ENCODE peak calls at places on chromosomes 2 and 18, in five cellular contexts. U is A549, T is NCI-H1417, N is activated T-cell treated with anti-CD3 and anti-CD28 coated beads for 1 hour, W is left colon. A is an unnamed sample.

GRCh38 chr2:71603311-71603794 is 150.0 kb downstream of the DYSF start:
- DNase-seq in U (no peak), T (no peak), N (no peak), W (no peak), A (no peak)

GRCh38 chr2:18559941-18560796 is at the start of gene RDH14:
- DNase-seq in U (peak), T (peak), N (peak), W (peak), A (peak)

GRCh38 chr2:140506606-140507005 is 1624.2 kb downstream of the LRP1B start:
- DNase-seq in U (no peak), T (no peak), N (no peak), W (no peak), A (no peak)

GRCh38 chr18:24118750-24119577 is 19.9 kb upstream of the CABYR start:
- DNase-seq in U (peak), T (peak), N (peak), W (peak), A (peak)

GRCh38 chr2:28436525-28437051 is 43.9 kb downstream of the FOSL2 start:
- DNase-seq in U (no peak), T (no peak), N (no peak), W (peak), A (no peak)

GRCh38 chr2:86213699-86214502 is 14.6 kb downstream of the MRPL35 start:
- DNase-seq in U (no peak), T (no peak), N (no peak), W (no peak), A (no peak)

GRCh38 chr18:68507781-68508180 is 207.1 kb downstream of the TMX3 start:
- DNase-seq in U (no peak), T (no peak), N (no peak), W (no peak), A (no peak)

GRCh38 chr2:28333606-28334526 is 58.8 kb upstream of the FOSL2 start:
- DNase-seq in U (no peak), T (no peak), N (no peak), W (no peak), A (no peak)

GRCh38 chr18:543447-543846 is 36.7 kb upstream of the CETN1 start:
- DNase-seq in U (no peak), T (no peak), N (no peak), W (no peak), A (no peak)

GRCh38 chr2:200121931-200122330 is 166.5 kb downstream of the MAIP1 start:
- DNase-seq in U (no peak), T (no peak), N (no peak), W (no peak), A (no peak)

GRCh38 chr2:120442541-120442922 is 96.6 kb downstream of the INHBB start:
- DNase-seq in U (no peak), T (no peak), N (no peak), W (no peak), A (no peak)

GRCh38 chr2:129092871-129093385 is 774.3 kb upstream of the HS6ST1 start:
- DNase-seq in U (no peak), T (peak), N (no peak), W (no peak), A (no peak)

GRCh38 chr2:127176371-127177311 is 43.5 kb downstream of the CYP27C1 start:
- DNase-seq in U (no peak), T (no peak), N (no peak), W (peak), A (no peak)

GRCh38 chr18:77068321-77068841 is 64.2 kb downstream of the MBP start:
- DNase-seq in U (no peak), T (no peak), N (no peak), W (no peak), A (no peak)

GRCh38 chr2:69559696-69560482 is 83.7 kb downstream of the AAK1 start:
- DNase-seq in U (peak), T (peak), N (no peak), W (no peak), A (no peak)

GRCh38 chr2:239187464-239188253 is 213.2 kb downstream of the HDAC4 start:
- DNase-seq in U (no peak), T (no peak), N (no peak), W (peak), A (no peak)

GRCh38 chr2:102660574-102660973 is 41.2 kb downstream of the SLC9A2 start:
- DNase-seq in U (no peak), T (no peak), N (no peak), W (no peak), A (no peak)

GRCh38 chr2:201344663-201345366 is 12.3 kb downstream of the FLACC1 start:
- DNase-seq in U (no peak), T (no peak), N (no peak), W (no peak), A (no peak)

GRCh38 chr2:120908314-120908975 is 172.8 kb downstream of the GLI2 start:
- DNase-seq in U (no peak), T (no peak), N (no peak), W (no peak), A (no peak)

GRCh38 chr2:33372940-33373553 is 103.4 kb upstream of the RASGRP3 start:
- DNase-seq in U (peak), T (peak), N (no peak), W (no peak), A (no peak)

GRCh38 chr2:207863345-207863744 is 93.6 kb upstream of the FZD5 start:
- DNase-seq in U (no peak), T (no peak), N (no peak), W (no peak), A (no peak)

GRCh38 chr2:26721267-26722032 is 28.9 kb downstream of the KCNK3 start:
- DNase-seq in U (peak), T (peak), N (no peak), W (peak), A (peak)

GRCh38 chr2:205352593-205352992 is 329.7 kb upstream of the NRP2 start:
- DNase-seq in U (no peak), T (no peak), N (no peak), W (no peak), A (no peak)

GRCh38 chr2:108139521-108139920 is 100.2 kb upstream of the SULT1C3 start:
- DNase-seq in U (no peak), T (no peak), N (no peak), W (no peak), A (no peak)

GRCh38 chr2:183248866-183249567 is 124.8 kb downstream of the NUP35 start:
- DNase-seq in U (peak), T (peak), N (no peak), W (no peak), A (no peak)

GRCh38 chr2:24886640-24887324 is 33.3 kb downstream of the ADCY3 start:
- DNase-seq in U (no peak), T (no peak), N (no peak), W (no peak), A (no peak)

GRCh38 chr2:120312861-120313694 is 32.9 kb upstream of the INHBB start:
- DNase-seq in U (peak), T (peak), N (peak), W (peak), A (peak)

GRCh38 chr2:47293967-47294366 is 109.0 kb upstream of the MSH2 start:
- DNase-seq in U (no peak), T (no peak), N (no peak), W (peak), A (no peak)

GRCh38 chr2:8513601-8514273 is 168.1 kb upstream of the ID2 start:
- DNase-seq in U (no peak), T (no peak), N (no peak), W (no peak), A (no peak)

GRCh38 chr2:160241251-160242137 is 41.4 kb upstream of the ITGB6 start:
- DNase-seq in U (peak), T (no peak), N (no peak), W (peak), A (peak)

GRCh38 chr2:24766609-24767008 is 26.6 kb downstream of the PTRHD1 start:
- DNase-seq in U (no peak), T (no peak), N (no peak), W (no peak), A (no peak)

GRCh38 chr2:31729442-31730092 is 148.8 kb upstream of the SRD5A2 start:
- DNase-seq in U (peak), T (peak), N (no peak), W (no peak), A (no peak)

GRCh38 chr2:109637749-109638570 is 23.8 kb downstream of the SOWAHC start:
- DNase-seq in U (no peak), T (no peak), N (no peak), W (no peak), A (no peak)

GRCh38 chr2:155310589-155310988 is 612.1 kb downstream of the KCNJ3 start:
- DNase-seq in U (peak), T (peak), N (no peak), W (no peak), A (no peak)

GRCh38 chr18:833197-833596 is 21.2 kb upstream of the YES1 start:
- DNase-seq in U (no peak), T (no peak), N (no peak), W (no peak), A (no peak)

GRCh38 chr2:181784556-181784955 is 104.2 kb upstream of the NEUROD1 start:
- DNase-seq in U (no peak), T (no peak), N (no peak), W (no peak), A (no peak)

GRCh38 chr2:168992026-168992425 is 39.1 kb downstream of the ABCB11 start:
- DNase-seq in U (no peak), T (no peak), N (no peak), W (no peak), A (no peak)

GRCh38 chr2:238701066-238701906 is 146.6 kb upstream of the TWIST2 start:
- DNase-seq in U (no peak), T (no peak), N (no peak), W (no peak), A (peak)

GRCh38 chr2:24821433-24821891 is 28.2 kb downstream of the CENPO start:
- DNase-seq in U (no peak), T (no peak), N (no peak), W (no peak), A (peak)

GRCh38 chr2:172094319-172095145 is 8.2 kb downstream of the DLX2 start:
- DNase-seq in U (peak), T (no peak), N (no peak), W (no peak), A (no peak)

A was measured in lung.